ENCODE peak calls at places on chromosomes 3 and 15, in ten cellular contexts. D is upper lobe of right lung, W is HEK293T, S is left ventricle myocardium superior, Y is hippocampal formation, K is fibroblast of lung, M is astrocyte of the spinal cord, C is NCI-H345, H is lung, V is choroid plexus epithelial cell. L is an unnamed sample.

GRCh38 chr15:94580186-94580585 is 348.8 kb downstream of the MCTP2 start:
- DNase-seq in D (no peak), W (no peak), S (no peak), Y (no peak), K (no peak), M (no peak), C (no peak), H (no peak), V (no peak), L (no peak)

GRCh38 chr15:70100495-70101331 is 3.0 kb upstream of the TLE3 start:
- DNase-seq in D (peak), W (peak), S (peak), Y (no peak), K (peak), M (peak), C (peak), H (peak), V (peak), L (peak)

GRCh38 chr3:64358176-64358575 is 132.9 kb upstream of the PRICKLE2 start:
- DNase-seq in D (no peak), W (no peak), S (no peak), Y (no peak), K (no peak), M (no peak), C (no peak), H (no peak), V (no peak), L (no peak)

GRCh38 chr15:62748175-62748574 is 294.4 kb upstream of the TPM1 start:
- DNase-seq in D (no peak), W (no peak), S (no peak), Y (no peak), K (no peak), M (no peak), C (no peak), H (no peak), V (no peak), L (no peak)

GRCh38 chr3:17138246-17139039 is 253.7 kb downstream of the PLCL2 start:
- DNase-seq in D (no peak), W (no peak), S (no peak), Y (no peak), K (no peak), M (no peak), C (no peak), H (no peak), V (no peak), L (no peak)

GRCh38 chr15:87981969-87982368 is 274.6 kb downstream of the NTRK3 start:
- DNase-seq in D (no peak), W (no peak), S (peak), Y (no peak), K (peak), M (no peak), C (no peak), H (no peak), V (no peak), L (no peak)

GRCh38 chr3:151204530-151205401 is 1.8 kb upstream of the GPR171 start:
- DNase-seq in D (no peak), W (no peak), S (no peak), Y (no peak), K (no peak), M (no peak), C (no peak), H (no peak), V (no peak), L (no peak)

GRCh38 chr15:48059786-48060185 is 61.0 kb upstream of the SLC24A5 start:
- DNase-seq in D (peak), W (no peak), S (peak), Y (peak), K (peak), M (peak), C (no peak), H (peak), V (no peak), L (no peak)

GRCh38 chr3:121995190-121996137 is 26.6 kb downstream of the ILDR1 start:
- DNase-seq in D (peak), W (peak), S (peak), Y (peak), K (peak), M (peak), C (peak), H (peak), V (peak), L (peak)

GRCh38 chr3:139308156-139309017 is 35.4 kb upstream of the MRPS22 start:
- DNase-seq in D (no peak), W (no peak), S (no peak), Y (no peak), K (no peak), M (no peak), C (no peak), H (no peak), V (no peak), L (no peak)

GRCh38 chr15:87631093-87631492 is 625.4 kb downstream of the NTRK3 start:
- DNase-seq in D (no peak), W (no peak), S (no peak), Y (no peak), K (no peak), M (no peak), C (no peak), H (no peak), V (no peak), L (no peak)

GRCh38 chr15:32717290-32718081 is at the start of gene GREM1:
- DNase-seq in D (no peak), W (no peak), S (no peak), Y (peak), K (peak), M (peak), C (no peak), H (no peak), V (peak), L (peak)

GRCh38 chr3:127588675-127589577 is 1.6 kb downstream of the TPRA1 start:
- DNase-seq in D (no peak), W (no peak), S (no peak), Y (no peak), K (peak), M (peak), C (no peak), H (no peak), V (peak), L (no peak)

GRCh38 chr3:48232734-48233133 is 8.2 kb upstream of the ZNF589 start:
- DNase-seq in D (peak), W (peak), S (peak), Y (peak), K (peak), M (peak), C (peak), H (peak), V (peak), L (peak)

GRCh38 chr3:105614288-105615030 is 247.8 kb downstream of the ALCAM start:
- DNase-seq in D (no peak), W (no peak), S (no peak), Y (no peak), K (peak), M (no peak), C (no peak), H (no peak), V (peak), L (no peak)

GRCh38 chr15:81315452-81316203 is 8.3 kb downstream of the STARD5 start:
- DNase-seq in D (no peak), W (no peak), S (no peak), Y (no peak), K (no peak), M (no peak), C (no peak), H (no peak), V (no peak), L (no peak)

L was measured in GM23338.